ENCODE peak calls at places on chromosomes 13 and 19, in eight cellular contexts. One of them, this sample, is unnamed.
A peak's percentile ranks its signal among the peaks of the same experiment; 100 is the strongest.

GRCh38 chr19:52923782-52924593 is 760 bp upstream of the ZNF888 start:
- DNase-seq in psoas muscle: peak; percentile 58
- DNase-seq in GM23248: peak; percentile 76
- DNase-seq in heart right ventricle: peak; percentile 63
- DNase-seq in CD4-positive, alpha-beta T cell: no peak
- DNase-seq in AG04450: no peak
- DNase-seq in CD4-positive, CD25-positive, alpha-beta regulatory T cell: no peak
- DNase-seq in effector memory CD4-positive, alpha-beta T cell: no peak
- DNase-seq in this sample: peak; percentile 28

GRCh38 chr19:18284710-18285430 is 3.4 kb upstream of the JUND start:
- DNase-seq in psoas muscle: no peak
- DNase-seq in CD4-positive, alpha-beta T cell: no peak
- DNase-seq in heart right ventricle: no peak
- DNase-seq in CD4-positive, CD25-positive, alpha-beta regulatory T cell: peak; percentile 47
- DNase-seq in GM23248: no peak
- DNase-seq in effector memory CD4-positive, alpha-beta T cell: no peak
- DNase-seq in AG04450: no peak
- DNase-seq in this sample: no peak

GRCh38 chr13:63690672-63691071 is 2275.0 kb upstream of the PCDH20 start:
- DNase-seq in effector memory CD4-positive, alpha-beta T cell: no peak
- DNase-seq in CD4-positive, CD25-positive, alpha-beta regulatory T cell: no peak
- DNase-seq in GM23248: no peak
- DNase-seq in heart right ventricle: no peak
- DNase-seq in psoas muscle: no peak
- DNase-seq in CD4-positive, alpha-beta T cell: no peak
- DNase-seq in AG04450: no peak
- DNase-seq in this sample: no peak

GRCh38 chr13:97901716-97902115 is 51.8 kb upstream of the IPO5 start:
- DNase-seq in psoas muscle: no peak
- DNase-seq in CD4-positive, alpha-beta T cell: no peak
- DNase-seq in AG04450: no peak
- DNase-seq in CD4-positive, CD25-positive, alpha-beta regulatory T cell: no peak
- DNase-seq in GM23248: no peak
- DNase-seq in effector memory CD4-positive, alpha-beta T cell: no peak
- DNase-seq in heart right ventricle: no peak
- DNase-seq in this sample: no peak

GRCh38 chr13:62629618-62630017 is 1214.0 kb upstream of the PCDH20 start:
- DNase-seq in CD4-positive, alpha-beta T cell: no peak
- DNase-seq in heart right ventricle: no peak
- DNase-seq in psoas muscle: no peak
- DNase-seq in CD4-positive, CD25-positive, alpha-beta regulatory T cell: no peak
- DNase-seq in effector memory CD4-positive, alpha-beta T cell: no peak
- DNase-seq in GM23248: no peak
- DNase-seq in AG04450: no peak
- DNase-seq in this sample: no peak

GRCh38 chr13:43986395-43986794 is 106.7 kb downstream of the LACC1 start:
- DNase-seq in psoas muscle: no peak
- DNase-seq in effector memory CD4-positive, alpha-beta T cell: no peak
- DNase-seq in GM23248: no peak
- DNase-seq in CD4-positive, CD25-positive, alpha-beta regulatory T cell: no peak
- DNase-seq in CD4-positive, alpha-beta T cell: no peak
- DNase-seq in AG04450: no peak
- DNase-seq in heart right ventricle: peak; percentile 16
- DNase-seq in this sample: peak; percentile 28

GRCh38 chr19:55546822-55547614 is 1.7 kb upstream of the SBK3 start:
- DNase-seq in heart right ventricle: peak; percentile 91
- DNase-seq in effector memory CD4-positive, alpha-beta T cell: no peak
- DNase-seq in CD4-positive, CD25-positive, alpha-beta regulatory T cell: no peak
- DNase-seq in GM23248: peak; percentile 79
- DNase-seq in AG04450: peak; percentile 43
- DNase-seq in CD4-positive, alpha-beta T cell: no peak
- DNase-seq in psoas muscle: peak; percentile 95
- DNase-seq in this sample: peak; percentile 46

GRCh38 chr13:85771856-85772255 is 27.4 kb downstream of the SLITRK6 start:
- DNase-seq in AG04450: no peak
- DNase-seq in GM23248: no peak
- DNase-seq in effector memory CD4-positive, alpha-beta T cell: no peak
- DNase-seq in CD4-positive, CD25-positive, alpha-beta regulatory T cell: no peak
- DNase-seq in CD4-positive, alpha-beta T cell: no peak
- DNase-seq in heart right ventricle: no peak
- DNase-seq in psoas muscle: no peak
- DNase-seq in this sample: no peak

GRCh38 chr19:4374451-4375163 is 25.7 kb downstream of the SH3GL1 start:
- DNase-seq in heart right ventricle: peak; percentile 50
- DNase-seq in GM23248: peak; percentile 96
- DNase-seq in AG04450: no peak
- DNase-seq in CD4-positive, CD25-positive, alpha-beta regulatory T cell: no peak
- DNase-seq in psoas muscle: peak; percentile 95
- DNase-seq in CD4-positive, alpha-beta T cell: no peak
- DNase-seq in effector memory CD4-positive, alpha-beta T cell: no peak
- DNase-seq in this sample: peak; percentile 91

GRCh38 chr19:55544776-55545439 is 435 bp downstream of the SBK3 start:
- DNase-seq in AG04450: no peak
- DNase-seq in CD4-positive, alpha-beta T cell: no peak
- DNase-seq in heart right ventricle: no peak
- DNase-seq in GM23248: no peak
- DNase-seq in effector memory CD4-positive, alpha-beta T cell: no peak
- DNase-seq in psoas muscle: peak; percentile 70
- DNase-seq in CD4-positive, CD25-positive, alpha-beta regulatory T cell: no peak
- DNase-seq in this sample: no peak

GRCh38 chr19:45882652-45883585 is 3.0 kb downstream of the IRF2BP1 start:
- DNase-seq in CD4-positive, CD25-positive, alpha-beta regulatory T cell: peak; percentile 80
- DNase-seq in AG04450: peak; percentile 60
- DNase-seq in heart right ventricle: peak; percentile 63
- DNase-seq in GM23248: peak; percentile 95
- DNase-seq in effector memory CD4-positive, alpha-beta T cell: peak; percentile 71
- DNase-seq in CD4-positive, alpha-beta T cell: peak; percentile 80
- DNase-seq in psoas muscle: peak; percentile 89
- DNase-seq in this sample: peak; percentile 85

GRCh38 chr19:45879971-45880370 is 6.0 kb downstream of the IRF2BP1 start:
- DNase-seq in CD4-positive, CD25-positive, alpha-beta regulatory T cell: no peak
- DNase-seq in GM23248: no peak
- DNase-seq in psoas muscle: no peak
- DNase-seq in heart right ventricle: no peak
- DNase-seq in AG04450: no peak
- DNase-seq in CD4-positive, alpha-beta T cell: no peak
- DNase-seq in effector memory CD4-positive, alpha-beta T cell: no peak
- DNase-seq in this sample: no peak

GRCh38 chr19:45883586-45883880 is 2.4 kb downstream of the IRF2BP1 start:
- DNase-seq in GM23248: no peak
- DNase-seq in heart right ventricle: no peak
- DNase-seq in AG04450: no peak
- DNase-seq in effector memory CD4-positive, alpha-beta T cell: no peak
- DNase-seq in CD4-positive, alpha-beta T cell: no peak
- DNase-seq in CD4-positive, CD25-positive, alpha-beta regulatory T cell: no peak
- DNase-seq in psoas muscle: no peak
- DNase-seq in this sample: no peak

GRCh38 chr19:45881082-45881908 is 4.6 kb downstream of the IRF2BP1 start:
- DNase-seq in GM23248: no peak
- DNase-seq in effector memory CD4-positive, alpha-beta T cell: no peak
- DNase-seq in psoas muscle: no peak
- DNase-seq in CD4-positive, alpha-beta T cell: no peak
- DNase-seq in AG04450: no peak
- DNase-seq in heart right ventricle: no peak
- DNase-seq in CD4-positive, CD25-positive, alpha-beta regulatory T cell: no peak
- DNase-seq in this sample: no peak

GRCh38 chr19:45881909-45882528 is 3.9 kb downstream of the IRF2BP1 start:
- DNase-seq in CD4-positive, alpha-beta T cell: no peak
- DNase-seq in heart right ventricle: no peak
- DNase-seq in AG04450: no peak
- DNase-seq in effector memory CD4-positive, alpha-beta T cell: no peak
- DNase-seq in GM23248: no peak
- DNase-seq in psoas muscle: no peak
- DNase-seq in CD4-positive, CD25-positive, alpha-beta regulatory T cell: no peak
- DNase-seq in this sample: no peak
- H3K27ac ChIP-seq in CD4-positive, alpha-beta T cell: no peak overlapping the region
- H3K27ac ChIP-seq in heart right ventricle: no peak overlapping the region
- H3K27ac ChIP-seq in AG04450: no peak overlapping the region
- H3K27ac ChIP-seq in effector memory CD4-positive, alpha-beta T cell: no peak overlapping the region
- H3K27ac ChIP-seq in GM23248: no peak overlapping the region
- H3K27ac ChIP-seq in psoas muscle: no peak overlapping the region
- H3K27ac ChIP-seq in CD4-positive, CD25-positive, alpha-beta regulatory T cell: no peak overlapping the region
- H3K27ac ChIP-seq in this sample: peak overlapping the region; percentile 45

GRCh38 chr13:30257433-30258099 is 49.8 kb downstream of the KATNAL1 start:
- DNase-seq in CD4-positive, alpha-beta T cell: no peak
- DNase-seq in effector memory CD4-positive, alpha-beta T cell: no peak
- DNase-seq in AG04450: no peak
- DNase-seq in CD4-positive, CD25-positive, alpha-beta regulatory T cell: no peak
- DNase-seq in heart right ventricle: peak; percentile 3
- DNase-seq in GM23248: no peak
- DNase-seq in psoas muscle: no peak
- DNase-seq in this sample: peak; percentile 62
- H3K27ac ChIP-seq in CD4-positive, alpha-beta T cell: no peak overlapping the region
- H3K27ac ChIP-seq in effector memory CD4-positive, alpha-beta T cell: no peak overlapping the region
- H3K27ac ChIP-seq in AG04450: no peak overlapping the region
- H3K27ac ChIP-seq in CD4-positive, CD25-positive, alpha-beta regulatory T cell: no peak overlapping the region
- H3K27ac ChIP-seq in heart right ventricle: peak overlapping the region; percentile 34
- H3K27ac ChIP-seq in GM23248: no peak overlapping the region
- H3K27ac ChIP-seq in psoas muscle: no peak overlapping the region
- H3K27ac ChIP-seq in this sample: peak overlapping the region; percentile 83

GRCh38 chr19:49927526-49928264 is 1.3 kb upstream of the ATF5 start:
- DNase-seq in CD4-positive, CD25-positive, alpha-beta regulatory T cell: no peak
- DNase-seq in psoas muscle: no peak
- DNase-seq in effector memory CD4-positive, alpha-beta T cell: no peak
- DNase-seq in GM23248: no peak
- DNase-seq in AG04450: no peak
- DNase-seq in CD4-positive, alpha-beta T cell: no peak
- DNase-seq in heart right ventricle: no peak
- DNase-seq in this sample: no peak
- H3K27ac ChIP-seq in CD4-positive, CD25-positive, alpha-beta regulatory T cell: no peak overlapping the region
- H3K27ac ChIP-seq in psoas muscle: peak overlapping the region; percentile 88
- H3K27ac ChIP-seq in effector memory CD4-positive, alpha-beta T cell: no peak overlapping the region
- H3K27ac ChIP-seq in GM23248: peak overlapping the region; percentile 87
- H3K27ac ChIP-seq in AG04450: peak overlapping the region; percentile 87
- H3K27ac ChIP-seq in CD4-positive, alpha-beta T cell: no peak overlapping the region
- H3K27ac ChIP-seq in heart right ventricle: no peak overlapping the region
- H3K27ac ChIP-seq in this sample: peak overlapping the region; percentile 27

DNA sequence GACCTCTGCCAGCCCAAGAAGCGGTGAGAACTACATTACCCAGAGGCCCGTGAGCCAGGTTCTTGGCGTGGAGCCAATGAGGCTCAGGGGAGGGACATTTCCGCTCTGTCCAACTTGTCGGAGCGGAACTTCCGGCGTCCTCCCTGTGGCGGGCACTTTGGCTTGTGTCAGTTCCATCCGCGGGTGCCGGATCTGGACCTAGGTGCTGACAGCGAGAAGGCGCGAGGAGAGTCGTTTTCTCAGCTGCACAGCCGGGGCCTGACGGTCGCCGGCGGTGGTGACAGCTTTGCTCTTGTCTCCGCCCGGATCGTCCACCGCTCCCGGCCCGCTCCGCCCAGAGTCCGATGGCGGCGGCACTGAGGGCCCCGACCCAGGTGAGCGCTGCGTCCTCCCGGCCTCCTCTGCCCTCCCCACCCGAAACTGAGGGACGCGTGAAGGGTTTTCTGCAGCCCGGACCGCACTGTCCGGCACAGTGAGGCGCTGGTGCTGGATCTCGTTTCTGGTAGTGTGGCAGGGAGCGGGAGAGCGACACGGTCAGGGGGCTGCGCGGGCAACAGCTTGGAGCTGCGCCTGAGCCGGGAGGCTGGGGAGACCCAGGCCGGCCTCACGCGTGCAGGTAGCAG is at the start of gene ZNF530:
- DNase-seq in heart right ventricle: peak; percentile 96
- DNase-seq in GM23248: peak; percentile 95
- DNase-seq in AG04450: peak; percentile 81
- DNase-seq in psoas muscle: peak; percentile 97
- DNase-seq in CD4-positive, CD25-positive, alpha-beta regulatory T cell: peak; percentile 77
- DNase-seq in effector memory CD4-positive, alpha-beta T cell: peak; percentile 56
- DNase-seq in CD4-positive, alpha-beta T cell: peak; percentile 79
- DNase-seq in this sample: peak; percentile 93
- H3K27ac ChIP-seq in heart right ventricle: peak within 1 kb of the TSS; percentile 41
- H3K27ac ChIP-seq in GM23248: no peak within 1 kb of the TSS
- H3K27ac ChIP-seq in AG04450: no peak within 1 kb of the TSS
- H3K27ac ChIP-seq in psoas muscle: peak within 1 kb of the TSS; percentile 30
- H3K27ac ChIP-seq in CD4-positive, CD25-positive, alpha-beta regulatory T cell: peak within 1 kb of the TSS; percentile 38
- H3K27ac ChIP-seq in effector memory CD4-positive, alpha-beta T cell: no peak within 1 kb of the TSS
- H3K27ac ChIP-seq in CD4-positive, alpha-beta T cell: peak within 1 kb of the TSS; percentile 29
- H3K27ac ChIP-seq in this sample: no peak within 1 kb of the TSS

GRCh38 chr19:30684613-30685012 is 312.4 kb downstream of the ZNF536 start:
- DNase-seq in psoas muscle: no peak
- DNase-seq in CD4-positive, CD25-positive, alpha-beta regulatory T cell: no peak
- DNase-seq in heart right ventricle: no peak
- DNase-seq in effector memory CD4-positive, alpha-beta T cell: no peak
- DNase-seq in AG04450: no peak
- DNase-seq in CD4-positive, alpha-beta T cell: no peak
- DNase-seq in GM23248: no peak
- DNase-seq in this sample: no peak

GRCh38 chr19:30685601-30686000 is 313.4 kb downstream of the ZNF536 start:
- DNase-seq in AG04450: no peak
- DNase-seq in heart right ventricle: no peak
- DNase-seq in CD4-positive, CD25-positive, alpha-beta regulatory T cell: no peak
- DNase-seq in effector memory CD4-positive, alpha-beta T cell: no peak
- DNase-seq in CD4-positive, alpha-beta T cell: no peak
- DNase-seq in psoas muscle: no peak
- DNase-seq in GM23248: no peak
- DNase-seq in this sample: no peak

GRCh38 chr19:30688696-30689095 is 316.5 kb downstream of the ZNF536 start:
- DNase-seq in CD4-positive, alpha-beta T cell: no peak
- DNase-seq in CD4-positive, CD25-positive, alpha-beta regulatory T cell: no peak
- DNase-seq in heart right ventricle: no peak
- DNase-seq in psoas muscle: no peak
- DNase-seq in GM23248: no peak
- DNase-seq in effector memory CD4-positive, alpha-beta T cell: no peak
- DNase-seq in AG04450: no peak
- DNase-seq in this sample: no peak

GRCh38 chr19:30686252-30686762 is 314.1 kb downstream of the ZNF536 start:
- DNase-seq in GM23248: peak; percentile 52
- DNase-seq in effector memory CD4-positive, alpha-beta T cell: no peak
- DNase-seq in heart right ventricle: no peak
- DNase-seq in psoas muscle: no peak
- DNase-seq in CD4-positive, CD25-positive, alpha-beta regulatory T cell: no peak
- DNase-seq in CD4-positive, alpha-beta T cell: no peak
- DNase-seq in AG04450: no peak
- DNase-seq in this sample: no peak

DNA sequence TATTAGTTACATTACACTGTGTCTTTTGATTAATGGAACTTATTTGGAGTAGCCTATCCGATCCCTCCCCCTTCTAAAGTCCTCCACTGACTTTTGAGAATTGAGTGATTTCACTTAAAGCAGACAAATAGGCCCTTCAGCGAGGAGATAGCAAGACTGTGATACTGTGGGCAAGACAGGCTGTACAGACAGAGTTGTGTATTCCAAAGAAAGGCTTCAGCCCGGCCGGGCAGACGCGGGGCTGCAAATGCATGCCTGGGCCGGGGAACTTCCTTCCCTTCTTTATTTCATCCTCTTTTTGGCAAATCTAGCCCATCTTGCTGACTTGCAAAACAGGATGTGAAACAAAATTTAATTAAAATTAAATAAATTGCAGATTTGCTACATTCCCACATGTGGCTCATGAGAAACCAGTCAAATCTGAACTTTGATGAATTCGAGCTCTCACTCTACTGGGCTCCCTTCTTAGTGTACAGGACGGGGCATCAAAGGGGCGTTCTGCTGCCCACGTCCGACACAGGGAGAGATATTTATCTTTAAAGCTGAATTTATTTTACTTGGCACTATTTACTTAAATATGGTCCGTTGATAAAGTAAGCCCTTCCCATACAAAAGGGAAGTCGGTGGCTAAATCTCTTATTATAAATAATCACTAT is 314.9 kb downstream of the ZNF536 start:
- DNase-seq in psoas muscle: no peak
- DNase-seq in AG04450: no peak
- DNase-seq in GM23248: no peak
- DNase-seq in heart right ventricle: no peak
- DNase-seq in effector memory CD4-positive, alpha-beta T cell: no peak
- DNase-seq in CD4-positive, CD25-positive, alpha-beta regulatory T cell: no peak
- DNase-seq in CD4-positive, alpha-beta T cell: no peak
- DNase-seq in this sample: no peak
- H3K27ac ChIP-seq in psoas muscle: no peak overlapping the region
- H3K27ac ChIP-seq in AG04450: no peak overlapping the region
- H3K27ac ChIP-seq in GM23248: no peak overlapping the region
- H3K27ac ChIP-seq in heart right ventricle: no peak overlapping the region
- H3K27ac ChIP-seq in effector memory CD4-positive, alpha-beta T cell: no peak overlapping the region
- H3K27ac ChIP-seq in CD4-positive, CD25-positive, alpha-beta regulatory T cell: no peak overlapping the region
- H3K27ac ChIP-seq in CD4-positive, alpha-beta T cell: no peak overlapping the region
- H3K27ac ChIP-seq in this sample: no peak overlapping the region

This sample was measured in mesenchymal stem cell.